ENCODE peak calls at places on chromosomes 13 and 19, in six cellular contexts. H, Q, U, P, K and I are unnamed samples.

GRCh38 chr19:33293255-33294057 is 8.9 kb downstream of the CEBPA start:
- DNase-seq in U (peak), P (peak), K (peak), Q (no peak), H (peak), I (peak)

GRCh38 chr13:84136582-84136981 is 254.3 kb upstream of the SLITRK1 start:
- DNase-seq in H (no peak), U (no peak), K (no peak), Q (no peak), P (no peak), I (no peak)

GRCh38 chr13:65638572-65639168 is 1591.5 kb downstream of the PCDH9 start:
- DNase-seq in K (peak), H (peak), U (peak), P (peak), Q (no peak), I (peak)

GRCh38 chr19:4172861-4173473 is 9.4 kb downstream of the SIRT6 start:
- DNase-seq in H (no peak), U (peak), P (peak), K (peak), Q (peak), I (peak)

GRCh38 chr19:45800009-45800553 is 7.4 kb upstream of the DMWD start:
- DNase-seq in P (peak), H (peak), U (peak), Q (no peak), K (peak), I (peak)

GRCh38 chr13:110645750-110646149 is 30.4 kb downstream of the NAXD start:
- DNase-seq in P (no peak), K (no peak), H (no peak), Q (no peak), U (no peak), I (no peak)

GRCh38 chr19:38691938-38692457 is 44.5 kb downstream of the ACTN4 start:
- DNase-seq in P (peak), U (peak), H (peak), Q (peak), K (peak), I (peak)

GRCh38 chr13:40101708-40102359 is 446.4 kb downstream of the COG6 start:
- DNase-seq in K (no peak), P (no peak), Q (no peak), H (no peak), U (no peak), I (no peak)

GRCh38 chr13:56166864-56167263 is 973.9 kb upstream of the PRR20A start:
- DNase-seq in Q (no peak), P (no peak), U (no peak), H (no peak), K (no peak), I (no peak)

GRCh38 chr19:46975918-46976782 is 43.5 kb upstream of the NPAS1 start:
- DNase-seq in U (peak), P (peak), K (peak), H (peak), Q (peak), I (peak)

GRCh38 chr19:18153555-18154134 is 682 bp downstream of the PIK3R2 start:
- DNase-seq in P (no peak), K (no peak), H (no peak), U (no peak), Q (no peak), I (no peak)

GRCh38 chr13:42258747-42259146 is 13.2 kb upstream of the AKAP11 start:
- DNase-seq in K (no peak), Q (no peak), H (no peak), U (no peak), P (no peak), I (no peak)

GRCh38 chr19:40162104-40162503 is 29.1 kb upstream of the MAP3K10 start:
- DNase-seq in U (no peak), Q (no peak), H (no peak), K (no peak), P (no peak), I (no peak)

GRCh38 chr19:46080561-46080960 is 39.8 kb upstream of the IGFL4 start:
- DNase-seq in U (peak), H (peak), K (peak), P (peak), Q (no peak), I (peak)

GRCh38 chr19:42286349-42287016 is 15.4 kb upstream of the PRR19 start:
- DNase-seq in H (no peak), U (peak), K (peak), Q (no peak), P (peak), I (peak)
- H3K4me3 ChIP-seq in H (peak), U (no peak), K (no peak), Q (no peak), P (peak), I (peak)

DNA sequence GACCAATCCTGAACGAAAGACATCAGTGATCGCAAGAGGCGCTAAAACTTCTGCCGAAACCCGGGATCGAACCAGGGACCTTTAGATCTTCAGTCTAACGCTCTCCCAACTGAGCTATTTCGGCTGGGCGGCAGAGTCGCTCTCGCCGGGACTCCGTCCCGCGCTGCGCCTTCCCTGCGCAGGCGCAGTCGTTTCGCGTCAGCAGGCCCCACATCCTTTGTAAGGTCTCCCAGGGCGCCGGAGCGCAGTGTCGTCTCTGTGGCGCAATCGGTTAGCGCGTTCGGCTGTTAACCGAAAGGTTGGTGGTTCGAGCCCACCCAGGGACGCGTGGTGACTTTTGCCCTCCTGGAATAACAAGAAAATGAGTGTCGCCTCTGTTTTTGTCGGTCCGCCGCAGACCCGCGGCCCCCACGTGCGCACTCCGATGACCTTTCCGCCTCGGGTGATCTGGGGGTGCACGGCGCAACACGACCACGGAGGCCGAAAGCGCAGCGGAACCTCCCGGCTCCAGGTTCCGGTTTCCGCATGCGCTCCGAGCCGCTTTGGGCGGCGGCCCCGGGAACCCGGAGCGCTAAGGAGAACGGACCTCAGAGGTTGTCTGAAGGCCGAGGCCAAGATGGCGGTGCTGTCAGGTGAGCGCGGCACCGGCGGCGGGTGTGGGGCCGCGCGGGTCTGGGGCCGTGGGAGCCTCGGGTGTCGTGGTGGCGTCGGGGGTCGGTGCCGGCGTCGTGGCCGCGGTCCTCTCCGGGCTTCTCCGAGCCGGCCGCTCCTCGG is at the start of gene NDUFS7:
- DNase-seq in P (peak), H (peak), Q (peak), U (peak), K (peak), I (peak)
- TF ChIP-seq CTCF in P (peak), H (peak), Q (peak), U (peak), K (peak), I (peak)

GRCh38 chr13:113034451-113035208 is 65.6 kb downstream of the MCF2L start:
- DNase-seq in Q (peak), K (peak), P (peak), H (peak), U (peak), I (peak)
- H3K4me3 ChIP-seq in Q (no peak), K (no peak), P (no peak), H (no peak), U (no peak), I (no peak)

DNA sequence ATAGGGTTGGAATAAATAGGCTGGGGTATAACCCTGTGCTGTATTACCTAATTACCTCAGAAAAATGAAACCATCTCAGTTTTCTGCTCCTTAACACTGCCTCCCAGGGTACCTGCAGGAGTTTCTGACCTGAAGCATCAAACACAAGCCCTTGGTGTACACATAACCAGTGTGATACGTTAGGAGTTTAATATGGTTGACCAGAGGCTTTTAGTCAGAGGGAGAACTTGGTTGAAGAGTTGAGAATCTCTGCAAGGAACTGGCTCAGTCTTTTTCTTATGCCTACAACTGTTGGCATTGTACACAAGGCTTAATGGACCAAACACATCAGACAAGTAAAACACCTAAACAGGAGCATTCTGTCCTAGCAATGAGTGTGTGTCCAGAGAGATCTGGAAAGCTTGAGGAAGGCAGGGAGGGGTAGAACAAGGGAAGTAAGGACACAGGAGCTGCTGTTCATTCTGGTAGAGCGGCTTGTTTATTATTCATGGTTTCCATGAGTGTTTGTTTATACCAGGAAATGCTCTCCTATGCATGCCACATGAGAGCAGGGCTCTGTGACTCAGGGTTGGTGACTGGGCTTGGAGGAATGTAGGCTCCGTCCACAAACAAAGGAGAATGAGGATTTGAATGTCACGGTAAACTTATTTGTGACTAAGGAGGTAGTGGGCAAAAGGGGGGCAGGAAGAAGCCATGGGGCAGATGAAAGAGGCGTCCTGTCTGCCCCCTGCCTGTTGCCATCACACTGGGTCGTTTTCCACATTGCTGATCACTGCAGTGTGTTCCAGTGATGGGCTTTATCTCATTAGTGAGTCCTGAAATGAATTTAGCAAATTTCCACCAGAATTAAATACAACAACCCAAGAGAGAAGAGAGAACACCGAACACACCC is 11.9 kb upstream of the SPATA13 start:
- DNase-seq in H (peak), Q (no peak), U (peak), P (peak), K (peak), I (peak)
- TF ChIP-seq CTCF in H (peak), Q (no peak), U (peak), P (no peak), K (no peak), I (peak)

GRCh38 chr19:57321164-57321563 is 892 bp downstream of the ZNF543 start:
- DNase-seq in P (no peak), K (no peak), U (no peak), H (no peak), Q (no peak), I (no peak)

GRCh38 chr19:57320180-57321084 is at the start of gene ZNF543:
- DNase-seq in Q (peak), P (peak), H (peak), U (peak), K (peak), I (peak)

GRCh38 chr19:57319869-57320179 is 448 bp upstream of the ZNF543 start:
- DNase-seq in P (no peak), K (no peak), U (no peak), H (no peak), Q (no peak), I (no peak)

GRCh38 chr19:57314146-57314545 is 6.1 kb upstream of the ZNF543 start:
- DNase-seq in K (no peak), H (no peak), P (no peak), U (no peak), Q (no peak), I (no peak)

GRCh38 chr19:57317503-57317902 is 2.8 kb upstream of the ZNF543 start:
- DNase-seq in P (peak), U (no peak), Q (no peak), K (peak), H (no peak), I (no peak)
- H3K4me3 ChIP-seq in P (peak), U (peak), Q (no peak), K (peak), H (peak), I (peak)

DNA sequence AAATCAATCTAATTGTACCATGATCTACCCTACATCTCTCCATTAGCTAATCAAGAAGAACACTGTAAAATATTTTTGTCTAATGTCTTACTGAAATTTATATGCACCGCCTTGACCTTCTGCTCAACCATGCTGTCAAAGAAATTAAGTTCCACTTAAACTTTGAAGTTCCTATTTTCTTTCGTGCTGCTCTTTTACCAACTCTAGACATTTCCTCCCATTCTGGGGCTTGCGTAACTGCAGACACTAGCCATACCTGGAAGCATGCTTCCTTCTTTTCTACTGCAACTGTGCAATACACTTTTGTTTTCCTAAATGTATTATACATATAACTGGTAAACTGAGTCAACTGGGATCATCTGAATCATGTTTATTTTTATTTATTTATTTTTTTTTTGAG is 8.5 kb upstream of the UBE2L5 start:
- DNase-seq in K (no peak), P (no peak), Q (no peak), U (no peak), H (no peak), I (no peak)
- TF ChIP-seq CTCF in K (no peak), P (no peak), Q (no peak), U (no peak), H (no peak), I (no peak)

GRCh38 chr13:98141509-98141908 is 1.4 kb upstream of the FARP1 start:
- DNase-seq in H (no peak), P (no peak), Q (no peak), K (no peak), U (no peak), I (no peak)
- H3K4me3 ChIP-seq in H (no peak), P (no peak), Q (no peak), K (no peak), U (no peak), I (no peak)

GRCh38 chr19:11286312-11286974 is 9.5 kb upstream of the TSPAN16 start:
- DNase-seq in K (peak), Q (peak), P (peak), H (peak), U (peak), I (peak)
- TF ChIP-seq CTCF in K (peak), Q (peak), P (peak), H (peak), U (no peak), I (no peak)

DNA sequence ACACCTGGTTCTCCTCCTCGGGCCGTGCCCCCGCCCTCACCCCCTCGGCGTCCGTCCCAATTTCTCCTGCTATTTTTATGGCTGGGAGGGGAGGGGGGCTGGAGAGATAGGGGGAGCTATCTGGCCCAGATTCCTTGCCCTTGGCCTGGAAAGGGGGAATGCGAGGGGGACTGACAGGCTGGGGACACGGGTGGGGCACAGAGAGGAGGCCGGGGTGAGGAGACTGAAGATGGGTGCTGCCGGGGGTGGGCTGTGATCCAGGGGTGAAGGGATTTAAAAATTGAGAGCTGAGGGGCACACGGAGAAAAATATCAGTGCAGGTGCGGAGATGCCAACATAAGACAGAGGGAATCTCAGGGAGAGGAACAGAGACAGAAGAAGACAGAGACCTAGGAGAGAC is 2.3 kb downstream of the PRKCG start:
- DNase-seq in K (no peak), P (no peak), Q (no peak), U (no peak), H (no peak), I (no peak)
- H3K4me3 ChIP-seq in K (no peak), P (no peak), Q (no peak), U (no peak), H (no peak), I (no peak)